ENCODE peak calls at places on chromosomes 2 and 18, in ten cellular contexts. N, U, P, S, B, Y, Z, I, X and L are unnamed samples.

GRCh38 chr18:10284571-10285282 is 169.7 kb upstream of the APCDD1 start:
- DNase-seq in N (no peak), U (no peak), P (no peak), S (no peak), B (no peak), Y (no peak), Z (no peak), I (no peak), X (no peak), L (no peak)

GRCh38 chr2:40279001-40279400 is 172.9 kb downstream of the SLC8A1 start:
- DNase-seq in N (no peak), U (no peak), P (no peak), S (no peak), B (no peak), Y (no peak), Z (no peak), I (no peak), X (no peak), L (no peak)

GRCh38 chr2:73944714-73945113 is 18.0 kb downstream of the DGUOK start:
- DNase-seq in N (no peak), U (no peak), P (no peak), S (no peak), B (no peak), Y (no peak), Z (no peak), I (no peak), X (no peak), L (no peak)

GRCh38 chr2:140307532-140307931 is 1527.3 kb upstream of the NXPH2 start:
- DNase-seq in N (no peak), U (no peak), P (no peak), S (no peak), B (no peak), Y (no peak), Z (no peak), I (no peak), X (no peak), L (no peak)

GRCh38 chr2:223601932-223602676 is at the start of gene SCG2:
- DNase-seq in N (peak), U (peak), P (peak), S (peak), B (peak), Y (peak), Z (peak), I (peak), X (peak), L (peak)

GRCh38 chr2:180677200-180677599 is 303.2 kb upstream of the UBE2E3 start:
- DNase-seq in N (no peak), U (no peak), P (no peak), S (no peak), B (no peak), Y (no peak), Z (peak), I (no peak), X (no peak), L (no peak)

GRCh38 chr18:48022021-48022420 is 91.6 kb upstream of the SMAD2 start:
- DNase-seq in N (no peak), U (no peak), P (no peak), S (no peak), B (no peak), Y (peak), Z (peak), I (no peak), X (no peak), L (no peak)

GRCh38 chr2:96116879-96117533 is 635 bp upstream of the ADRA2B start:
- DNase-seq in N (no peak), U (peak), P (no peak), S (no peak), B (peak), Y (peak), Z (no peak), I (peak), X (peak), L (peak)

GRCh38 chr2:28691774-28692281 is 59.8 kb upstream of the PPP1CB start:
- DNase-seq in N (no peak), U (peak), P (no peak), S (no peak), B (no peak), Y (peak), Z (no peak), I (peak), X (no peak), L (no peak)

GRCh38 chr18:70046207-70046606 is 98.5 kb upstream of the CD226 start:
- DNase-seq in N (no peak), U (no peak), P (no peak), S (no peak), B (no peak), Y (no peak), Z (no peak), I (peak), X (no peak), L (no peak)

GRCh38 chr2:140600116-140600515 is 1530.7 kb downstream of the LRP1B start:
- DNase-seq in N (no peak), U (no peak), P (no peak), S (no peak), B (no peak), Y (no peak), Z (no peak), I (no peak), X (no peak), L (no peak)

GRCh38 chr2:203705184-203705583 is 1.3 kb upstream of the CD28 start:
- DNase-seq in N (no peak), U (no peak), P (no peak), S (no peak), B (peak), Y (no peak), Z (no peak), I (no peak), X (no peak), L (no peak)

GRCh38 chr2:111975053-111975552 is 76.7 kb downstream of the MERTK start:
- DNase-seq in N (peak), U (no peak), P (no peak), S (peak), B (no peak), Y (no peak), Z (no peak), I (no peak), X (no peak), L (no peak)

GRCh38 chr2:222598611-222599010 is 57.3 kb downstream of the FARSB start:
- DNase-seq in N (no peak), U (no peak), P (no peak), S (no peak), B (no peak), Y (no peak), Z (no peak), I (no peak), X (no peak), L (no peak)

GRCh38 chr2:225512873-225513580 is 113.5 kb downstream of the NYAP2 start:
- DNase-seq in N (peak), U (no peak), P (no peak), S (no peak), B (no peak), Y (no peak), Z (no peak), I (no peak), X (no peak), L (no peak)

GRCh38 chr2:143284087-143284675 is 155.0 kb downstream of the ARHGAP15 start:
- DNase-seq in N (peak), U (peak), P (no peak), S (no peak), B (peak), Y (peak), Z (no peak), I (no peak), X (no peak), L (peak)

GRCh38 chr2:25219621-25220020 is 51.2 kb upstream of the POMC start:
- DNase-seq in N (no peak), U (no peak), P (no peak), S (no peak), B (no peak), Y (no peak), Z (no peak), I (no peak), X (no peak), L (peak)

GRCh38 chr18:31562726-31563125 is 29.0 kb upstream of the TTR start:
- DNase-seq in N (no peak), U (peak), P (no peak), S (no peak), B (no peak), Y (no peak), Z (no peak), I (no peak), X (no peak), L (no peak)

GRCh38 chr2:111148925-111149324 is 28.2 kb downstream of the BCL2L11 start:
- DNase-seq in N (no peak), U (no peak), P (no peak), S (no peak), B (no peak), Y (no peak), Z (no peak), I (no peak), X (no peak), L (no peak)

GRCh38 chr2:127425540-127426490 is 7.6 kb downstream of the PROC start:
- DNase-seq in N (no peak), U (no peak), P (peak), S (no peak), B (no peak), Y (no peak), Z (no peak), I (no peak), X (no peak), L (no peak)

GRCh38 chr2:169782513-169782912 is 16.2 kb upstream of the SSB start:
- DNase-seq in N (no peak), U (peak), P (no peak), S (no peak), B (no peak), Y (no peak), Z (no peak), I (no peak), X (no peak), L (no peak)

GRCh38 chr18:57603871-57604270 is 17.4 kb upstream of the FECH start:
- DNase-seq in N (no peak), U (no peak), P (no peak), S (no peak), B (no peak), Y (no peak), Z (no peak), I (no peak), X (no peak), L (no peak)

GRCh38 chr18:36770315-36770946 is 58.4 kb downstream of the TPGS2 start:
- DNase-seq in N (no peak), U (no peak), P (no peak), S (no peak), B (no peak), Y (no peak), Z (no peak), I (no peak), X (no peak), L (no peak)

GRCh38 chr2:219332542-219332941 is at the start of gene RESP18:
- DNase-seq in N (no peak), U (peak), P (peak), S (no peak), B (no peak), Y (peak), Z (no peak), I (no peak), X (no peak), L (peak)

GRCh38 chr2:3454802-3455201 is 64.5 kb downstream of the ADI1 start:
- DNase-seq in N (no peak), U (no peak), P (no peak), S (no peak), B (no peak), Y (no peak), Z (no peak), I (no peak), X (no peak), L (peak)

GRCh38 chr2:207135801-207136457 is 29.8 kb downstream of the KLF7 start:
- DNase-seq in N (no peak), U (no peak), P (no peak), S (no peak), B (no peak), Y (no peak), Z (no peak), I (no peak), X (no peak), L (no peak)

GRCh38 chr2:127702395-127703009 is 1.2 kb downstream of the SFT2D3 start:
- DNase-seq in N (no peak), U (no peak), P (no peak), S (no peak), B (no peak), Y (no peak), Z (no peak), I (no peak), X (no peak), L (peak)

GRCh38 chr2:106886916-106887758 is 1.2 kb upstream of the ST6GAL2 start:
- DNase-seq in N (no peak), U (peak), P (peak), S (no peak), B (no peak), Y (peak), Z (peak), I (no peak), X (no peak), L (peak)

GRCh38 chr18:52395146-52395852 is 55.3 kb downstream of the DCC start:
- DNase-seq in N (no peak), U (no peak), P (no peak), S (no peak), B (no peak), Y (no peak), Z (no peak), I (no peak), X (no peak), L (no peak)

GRCh38 chr2:45627911-45628310 is 16.8 kb upstream of the SRBD1 start:
- DNase-seq in N (no peak), U (no peak), P (no peak), S (no peak), B (no peak), Y (no peak), Z (no peak), I (no peak), X (no peak), L (no peak)

GRCh38 chr2:210617732-210618330 is 61.4 kb downstream of the CPS1 start:
- DNase-seq in N (peak), U (peak), P (no peak), S (no peak), B (no peak), Y (no peak), Z (no peak), I (peak), X (no peak), L (no peak)

GRCh38 chr2:226644342-226644957 is 155.2 kb downstream of the IRS1 start:
- DNase-seq in N (no peak), U (no peak), P (no peak), S (no peak), B (no peak), Y (no peak), Z (no peak), I (peak), X (no peak), L (no peak)

GRCh38 chr2:15956751-15957736 is 16.7 kb downstream of the MYCN start:
- DNase-seq in N (no peak), U (no peak), P (no peak), S (no peak), B (no peak), Y (no peak), Z (no peak), I (no peak), X (no peak), L (no peak)

GRCh38 chr2:147100406-147101035 is 744.3 kb upstream of the ACVR2A start:
- DNase-seq in N (peak), U (no peak), P (no peak), S (no peak), B (no peak), Y (no peak), Z (no peak), I (no peak), X (no peak), L (no peak)

GRCh38 chr2:30666307-30666874 is 140.9 kb downstream of the CAPN13 start:
- DNase-seq in N (peak), U (no peak), P (no peak), S (peak), B (no peak), Y (no peak), Z (no peak), I (no peak), X (no peak), L (no peak)

GRCh38 chr2:655626-656025 is 21.6 kb downstream of the TMEM18 start:
- DNase-seq in N (no peak), U (no peak), P (no peak), S (no peak), B (no peak), Y (no peak), Z (no peak), I (no peak), X (no peak), L (no peak)

GRCh38 chr2:233082934-233083755 is 23.0 kb downstream of the INPP5D start:
- DNase-seq in N (no peak), U (no peak), P (peak), S (no peak), B (no peak), Y (no peak), Z (peak), I (no peak), X (no peak), L (no peak)